ENCODE peak calls at places on chromosomes 13 and 19, in four cellular contexts. A is endothelial cell; J is activated CD4-positive, CD25-positive, alpha-beta regulatory T cell; V is uterus. M is an unnamed sample.
A peak's percentile ranks its signal among the peaks of the same experiment; 100 is the strongest.

GRCh38 chr19:13056052-13056660 is 46.5 kb downstream of the LYL1 start:
- DNase-seq in A (no peak), J (no peak), V (peak; percentile 86), M (no peak)

GRCh38 chr19:19115954-19116353 is 22.3 kb downstream of the TMEM161A start:
- DNase-seq in A (peak; percentile 74), J (peak; percentile 13), V (no peak), M (no peak)

GRCh38 chr19:33946535-33947323 is 150.1 kb downstream of the KCTD15 start:
- DNase-seq in A (no peak), J (no peak), V (no peak), M (no peak)

GRCh38 chr13:64928704-64929499 is 2301.2 kb downstream of the PCDH9 start:
- DNase-seq in A (no peak), J (no peak), V (no peak), M (no peak)

GRCh38 chr19:39199025-39199424 is 2.3 kb downstream of the NCCRP1 start:
- DNase-seq in A (no peak), J (no peak), V (peak; percentile 36), M (no peak)

GRCh38 chr19:14147797-14148605 is 11.6 kb upstream of the ASF1B start:
- DNase-seq in A (peak; percentile 80), J (no peak), V (peak; percentile 74), M (peak; percentile 51)

GRCh38 chr19:58553799-58554493 is 959 bp downstream of the CHMP2A start:
- DNase-seq in A (no peak), J (no peak), V (no peak), M (no peak)

GRCh38 chr19:4089400-4089908 is 22.8 kb upstream of the ZBTB7A start:
- DNase-seq in A (no peak), J (no peak), V (no peak), M (no peak)

GRCh38 chr13:67140006-67140405 is 90.1 kb downstream of the PCDH9 start:
- DNase-seq in A (no peak), J (no peak), V (no peak), M (no peak)

GRCh38 chr13:102299366-102299765 is 102.5 kb downstream of the FGF14 start:
- DNase-seq in A (no peak), J (no peak), V (no peak), M (no peak)

GRCh38 chr19:16527971-16528521 is 14.2 kb downstream of the CHERP start:
- DNase-seq in A (peak; percentile 46), J (no peak), V (no peak), M (no peak)

GRCh38 chr19:46990998-46991676 is 28.5 kb upstream of the NPAS1 start:
- DNase-seq in A (peak; percentile 82), J (peak; percentile 22), V (peak; percentile 89), M (peak; percentile 78)

GRCh38 chr13:33307820-33308219 is 22.3 kb upstream of the STARD13 start:
- DNase-seq in A (no peak), J (no peak), V (no peak), M (no peak)

GRCh38 chr19:7013678-7014077 is 7.6 kb downstream of the MBD3L2B start:
- DNase-seq in A (no peak), J (no peak), V (no peak), M (no peak)

GRCh38 chr19:54429545-54430227 is 14.4 kb downstream of the TTYH1 start:
- DNase-seq in A (no peak), J (no peak), V (no peak), M (no peak)

GRCh38 chr13:74243637-74244526 is 109.7 kb upstream of the KLF12 start:
- DNase-seq in A (no peak), J (no peak), V (no peak), M (no peak)

GRCh38 chr13:113351514-113352026 is 12.4 kb downstream of the GRTP1 start:
- DNase-seq in A (no peak), J (no peak), V (peak; percentile 52), M (no peak)

GRCh38 chr13:41746259-41746658 is 214.7 kb downstream of the VWA8 start:
- DNase-seq in A (no peak), J (no peak), V (no peak), M (no peak)

GRCh38 chr19:50646074-50646807 is 3.0 kb upstream of the C19orf81 start:
- DNase-seq in A (no peak), J (no peak), V (no peak), M (no peak)

GRCh38 chr19:19461671-19462622 is 53.4 kb downstream of the TSSK6 start:
- DNase-seq in A (peak; percentile 50), J (no peak), V (peak; percentile 49), M (no peak)

GRCh38 chr13:100156786-100157185 is 67.9 kb downstream of the PCCA start:
- DNase-seq in A (no peak), J (no peak), V (no peak), M (no peak)

GRCh38 chr19:52335768-52336116 is 301 bp upstream of the ZNF610 start:
- DNase-seq in A (no peak), J (no peak), V (no peak), M (no peak)

GRCh38 chr19:35442091-35442490 is 6.0 kb upstream of the FFAR2 start:
- DNase-seq in A (no peak), J (no peak), V (no peak), M (no peak)

GRCh38 chr13:21121616-21122015 is 54.7 kb downstream of the SKA3 start:
- DNase-seq in A (no peak), J (no peak), V (no peak), M (no peak)

GRCh38 chr13:62296812-62297211 is 881.2 kb upstream of the PCDH20 start:
- DNase-seq in A (no peak), J (no peak), V (no peak), M (no peak)

GRCh38 chr13:100667894-100668293 is 6.7 kb downstream of the TMTC4 start:
- DNase-seq in A (no peak), J (no peak), V (no peak), M (no peak)

GRCh38 chr19:1170938-1171754 is 2.9 kb downstream of the SBNO2 start:
- DNase-seq in A (no peak), J (no peak), V (no peak), M (no peak)

GRCh38 chr19:33274663-33275558 is 27.4 kb downstream of the CEBPA start:
- DNase-seq in A (no peak), J (no peak), V (no peak), M (no peak)

GRCh38 chr19:50496189-50497029 is 14.6 kb downstream of the JOSD2 start:
- DNase-seq in A (no peak), J (no peak), V (no peak), M (no peak)

GRCh38 chr13:30181856-30182651 is 125.3 kb downstream of the KATNAL1 start:
- DNase-seq in A (no peak), J (no peak), V (no peak), M (no peak)

GRCh38 chr19:29323972-29324680 is 111.2 kb upstream of the UQCRFS1 start:
- DNase-seq in A (no peak), J (no peak), V (no peak), M (no peak)

GRCh38 chr13:42859760-42860159 is 78.4 kb downstream of the FAM216B start:
- DNase-seq in A (no peak), J (no peak), V (no peak), M (no peak)

GRCh38 chr19:2983351-2984195 is 6.2 kb downstream of the TLE6 start:
- DNase-seq in A (peak; percentile 54), J (no peak), V (peak; percentile 81), M (peak; percentile 37)

GRCh38 chr19:14479985-14480694 is 5.0 kb upstream of the PTGER1 start:
- DNase-seq in A (peak; percentile 88), J (peak; percentile 41), V (no peak), M (no peak)